ENCODE peak calls at places on chromosomes 11 and 22, in four cellular contexts. D is activated gamma-delta T cell treated with Interleukin-2 at 50 U/mL for 16 hours, Y is posterior vena cava, E is T47D. T is an unnamed sample.

GRCh38 chr11:35651263-35651662 is 11.3 kb upstream of the TRIM44 start:
- DNase-seq in D (no peak), Y (no peak), E (no peak), T (no peak)

GRCh38 chr11:24779791-24780190 is 282.9 kb downstream of the LUZP2 start:
- DNase-seq in D (no peak), Y (no peak), E (peak), T (no peak)

GRCh38 chr11:43830928-43831440 is 49.6 kb upstream of the ALKBH3 start:
- DNase-seq in D (peak), Y (no peak), E (no peak), T (peak)

GRCh38 chr11:75474240-75474639 is 41.2 kb upstream of the KLHL35 start:
- DNase-seq in D (no peak), Y (no peak), E (no peak), T (no peak)

GRCh38 chr11:119089319-119089718 is 4.6 kb downstream of the HMBS start:
- DNase-seq in D (no peak), Y (no peak), E (no peak), T (no peak)

GRCh38 chr11:78365381-78365792 is 52.2 kb downstream of the GAB2 start:
- DNase-seq in D (no peak), Y (no peak), E (peak), T (no peak)

GRCh38 chr22:46054091-46054877 is 77.3 kb upstream of the WNT7B start:
- DNase-seq in D (peak), Y (peak), E (peak), T (no peak)

GRCh38 chr11:19728436-19728835 is 15.8 kb downstream of the NAV2 start:
- DNase-seq in D (no peak), Y (no peak), E (no peak), T (no peak)

T was measured in activated CD8-positive, alpha-beta memory T cell treated with anti-CD3 and anti-CD28 coated beads, Interleukin-2, amount 50 U/mL, for 4 hours.